ENCODE peak calls at places on chromosomes 1 and 21, in four cellular contexts. Q is fibroblast of lung; V is naive thymus-derived CD4-positive, alpha-beta T cell; J is lower lobe of right lung. R is an unnamed sample.
A peak's percentile ranks its signal among the peaks of the same experiment; 100 is the strongest.

GRCh38 chr21:46424062-46424591 is 34.6 kb upstream of the DIP2A start:
- DNase-seq in Q (no peak), V (peak; percentile 35), J (peak; percentile 45), R (peak; percentile 25)

GRCh38 chr1:162561616-162562451 is at the start of gene UAP1:
- DNase-seq in Q (no peak), V (no peak), J (no peak), R (no peak)

GRCh38 chr1:186302378-186302920 is 72.6 kb downstream of the TPR start:
- DNase-seq in Q (no peak), V (no peak), J (no peak), R (no peak)

GRCh38 chr1:29520571-29521437 is 284.5 kb downstream of the PTPRU start:
- DNase-seq in Q (no peak), V (no peak), J (no peak), R (no peak)

GRCh38 chr1:234661249-234661928 is 51.4 kb upstream of the IRF2BP2 start:
- DNase-seq in Q (no peak), V (no peak), J (no peak), R (no peak)

GRCh38 chr1:107877092-107877491 is 87.9 kb downstream of the VAV3 start:
- DNase-seq in Q (peak; percentile 93), V (no peak), J (no peak), R (no peak)

GRCh38 chr1:160738266-160738665 is 781 bp upstream of the SLAMF7 start:
- DNase-seq in Q (no peak), V (no peak), J (no peak), R (no peak)

GRCh38 chr1:151693057-151693651 is 23.4 kb downstream of the CELF3 start:
- DNase-seq in Q (peak; percentile 60), V (no peak), J (no peak), R (no peak)

GRCh38 chr21:28541371-28542112 is 451.1 kb downstream of the LTN1 start:
- DNase-seq in Q (peak; percentile 30), V (no peak), J (no peak), R (no peak)

GRCh38 chr1:7596126-7596755 is 174.9 kb upstream of the VAMP3 start:
- DNase-seq in Q (no peak), V (no peak), J (peak; percentile 26), R (no peak)

GRCh38 chr1:65423884-65424655 is 3.6 kb downstream of the LEPR start:
- DNase-seq in Q (peak; percentile 83), V (no peak), J (no peak), R (no peak)

GRCh38 chr1:113929750-113930498 is 800 bp downstream of the HIPK1 start:
- DNase-seq in Q (peak; percentile 12), V (peak; percentile 69), J (peak; percentile 78), R (peak; percentile 39)

GRCh38 chr1:207454046-207454964 is at the start of gene CR2:
- DNase-seq in Q (no peak), V (peak; percentile 57), J (peak; percentile 65), R (peak; percentile 73)

GRCh38 chr1:58755468-58755872 is 28.4 kb downstream of the JUN start:
- DNase-seq in Q (peak; percentile 99), V (peak; percentile 11), J (peak; percentile 51), R (peak; percentile 27)

GRCh38 chr1:204319462-204319861 is 40.3 kb downstream of the PLEKHA6 start:
- DNase-seq in Q (peak; percentile 75), V (no peak), J (no peak), R (no peak)

GRCh38 chr1:206563367-206563953 is 48.8 kb downstream of the EIF2D start:
- DNase-seq in Q (no peak), V (no peak), J (no peak), R (no peak)

GRCh38 chr1:58781541-58782307 is 2.1 kb downstream of the JUN start:
- DNase-seq in Q (peak; percentile 84), V (peak; percentile 59), J (peak; percentile 72), R (peak; percentile 56)

GRCh38 chr1:6365047-6365446 is 28.5 kb downstream of the ACOT7 start:
- DNase-seq in Q (no peak), V (peak; percentile 66), J (no peak), R (peak; percentile 17)

GRCh38 chr21:41061701-41062100 is 106.3 kb upstream of the BACE2 start:
- DNase-seq in Q (no peak), V (no peak), J (no peak), R (no peak)

GRCh38 chr1:245469006-245469405 is 314.2 kb downstream of the KIF26B start:
- DNase-seq in Q (no peak), V (no peak), J (no peak), R (no peak)

GRCh38 chr1:41365772-41366427 is 4.7 kb downstream of the FOXO6 start:
- DNase-seq in Q (no peak), V (no peak), J (no peak), R (peak; percentile 59)
- H3K27ac ChIP-seq in Q (no peak overlapping the region), V (no peak overlapping the region), J (no peak overlapping the region), R (no peak overlapping the region)

GRCh38 chr1:154407021-154407865 is 2.1 kb downstream of the IL6R start:
- DNase-seq in Q (no peak), V (peak; percentile 30), J (peak; percentile 76), R (no peak)
- H3K4me1 ChIP-seq in Q (peaks cover 13% of the 10 kb centered on the region), V (peaks cover 42% of the 10 kb centered on the region), J (peaks cover 57% of the 10 kb centered on the region), R (peaks cover 60% of the 10 kb centered on the region)

GRCh38 chr1:11187936-11188335 is 1.2 kb upstream of the ANGPTL7 start:
- DNase-seq in Q (no peak), V (no peak), J (no peak), R (no peak)

GRCh38 chr1:11187000-11187399 is 2.2 kb upstream of the ANGPTL7 start:
- DNase-seq in Q (no peak), V (no peak), J (no peak), R (no peak)

GRCh38 chr1:11187458-11187857 is 1.7 kb upstream of the ANGPTL7 start:
- DNase-seq in Q (no peak), V (no peak), J (no peak), R (no peak)

GRCh38 chr1:11188858-11189451 is at the start of gene ANGPTL7:
- DNase-seq in Q (no peak), V (no peak), J (no peak), R (no peak)

GRCh38 chr1:11188381-11188780 is 774 bp upstream of the ANGPTL7 start:
- DNase-seq in Q (peak; percentile 38), V (no peak), J (no peak), R (no peak)
- H3K27ac ChIP-seq in Q (no peak overlapping the region), V (no peak overlapping the region), J (no peak overlapping the region), R (no peak overlapping the region)

GRCh38 chr1:55040953-55041494 is 1.7 kb downstream of the PCSK9 start:
- DNase-seq in Q (no peak), V (no peak), J (no peak), R (no peak)
- H3K4me1 ChIP-seq in Q (no peaks in the 10 kb centered on the region), V (no peaks in the 10 kb centered on the region), J (peaks cover 7% of the 10 kb centered on the region), R (no peaks in the 10 kb centered on the region)

DNA sequence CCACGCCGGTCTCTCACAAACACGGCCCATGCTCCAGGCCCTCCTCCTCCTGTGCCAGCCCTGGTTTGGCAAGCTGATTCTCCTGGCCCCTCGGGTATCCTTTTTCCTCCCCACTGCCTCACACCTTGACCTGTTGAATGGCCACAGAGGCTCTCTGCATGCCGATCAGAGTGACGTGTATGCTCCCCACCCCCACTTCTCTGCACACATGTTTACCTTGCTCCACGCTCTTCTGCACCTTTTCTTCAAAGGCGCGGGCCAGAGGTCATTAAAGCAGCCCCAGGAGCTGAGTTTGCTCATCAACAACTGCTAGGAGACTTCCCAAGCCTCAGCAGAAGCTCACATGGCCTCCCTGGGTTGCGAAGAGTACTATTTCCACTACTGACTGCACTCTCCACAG is 139.3 kb upstream of the EDN2 start:
- DNase-seq in Q (no peak), V (no peak), J (no peak), R (no peak)
- H3K27ac ChIP-seq in Q (no peak overlapping the region), V (no peak overlapping the region), J (no peak overlapping the region), R (no peak overlapping the region)

GRCh38 chr1:117367769-117368059 is 465 bp downstream of the MAN1A2 start:
- DNase-seq in Q (no peak), V (no peak), J (no peak), R (no peak)
- H3K4me1 ChIP-seq in Q (no peaks in the 10 kb centered on the region), V (peaks cover 45% of the 10 kb centered on the region), J (peaks cover 49% of the 10 kb centered on the region), R (peaks cover 51% of the 10 kb centered on the region)

GRCh38 chr1:67816096-67816493 is 17.2 kb downstream of the GNG12 start:
- DNase-seq in Q (no peak), V (no peak), J (no peak), R (no peak)
- H3K27ac ChIP-seq in Q (no peak overlapping the region), V (no peak overlapping the region), J (no peak overlapping the region), R (no peak overlapping the region)

GRCh38 chr1:225466848-225467192 is 39.0 kb upstream of the LBR start:
- DNase-seq in Q (no peak), V (no peak), J (no peak), R (no peak)

GRCh38 chr1:225465793-225466517 is 38.1 kb upstream of the LBR start:
- DNase-seq in Q (no peak), V (no peak), J (no peak), R (no peak)

GRCh38 chr1:225462714-225463574 is 35.1 kb upstream of the LBR start:
- DNase-seq in Q (no peak), V (no peak), J (no peak), R (no peak)

GRCh38 chr1:225467193-225468020 is 39.6 kb upstream of the LBR start:
- DNase-seq in Q (no peak), V (peak; percentile 81), J (peak; percentile 88), R (peak; percentile 91)

GRCh38 chr1:225464851-225465792 is 37.3 kb upstream of the LBR start:
- DNase-seq in Q (no peak), V (no peak), J (no peak), R (no peak)
- H3K4me1 ChIP-seq in Q (peaks cover 10% of the 10 kb centered on the region), V (peaks cover 62% of the 10 kb centered on the region), J (peaks cover 44% of the 10 kb centered on the region), R (peaks cover 52% of the 10 kb centered on the region)

R was measured in CD8-positive, alpha-beta T cell.